ENCODE peak calls at places on chromosomes 6 and 20, in five cellular contexts. P, O, M, D and L are unnamed samples.

GRCh38 chr6:141764388-141764787 is 368.3 kb upstream of the GJE1 start:
- DNase-seq in D (no peak), M (no peak), O (no peak), P (no peak), L (no peak)

GRCh38 chr6:97110149-97110548 is 172.9 kb downstream of the MMS22L start:
- DNase-seq in P (no peak), M (no peak), O (no peak), D (no peak), L (no peak)

GRCh38 chr6:31116661-31117385 is 2.2 kb downstream of the PSORS1C1 start:
- DNase-seq in D (peak), O (no peak), P (peak), M (no peak), L (no peak)

GRCh38 chr6:161407115-161407514 is 133.3 kb upstream of the AGPAT4 start:
- DNase-seq in M (no peak), D (peak), P (no peak), O (no peak), L (no peak)

GRCh38 chr6:16402501-16402900 is 164.1 kb downstream of the GMPR start:
- DNase-seq in M (no peak), O (no peak), P (peak), D (peak), L (no peak)

GRCh38 chr6:118228856-118229255 is 319.2 kb upstream of the PLN start:
- DNase-seq in D (no peak), P (no peak), M (no peak), O (no peak), L (no peak)

GRCh38 chr6:100435299-100435698 is 29.4 kb downstream of the SIM1 start:
- DNase-seq in P (no peak), M (no peak), D (no peak), O (no peak), L (no peak)

GRCh38 chr20:1448081-1448627 is 18.5 kb downstream of the NSFL1C start:
- DNase-seq in P (no peak), O (no peak), D (no peak), M (no peak), L (no peak)

GRCh38 chr6:101614774-101615173 is 221.3 kb downstream of the GRIK2 start:
- DNase-seq in O (no peak), M (no peak), D (no peak), P (peak), L (no peak)

GRCh38 chr6:152596706-152597105 is 40.5 kb downstream of the SYNE1 start:
- DNase-seq in O (no peak), P (no peak), M (no peak), D (no peak), L (no peak)

DNA sequence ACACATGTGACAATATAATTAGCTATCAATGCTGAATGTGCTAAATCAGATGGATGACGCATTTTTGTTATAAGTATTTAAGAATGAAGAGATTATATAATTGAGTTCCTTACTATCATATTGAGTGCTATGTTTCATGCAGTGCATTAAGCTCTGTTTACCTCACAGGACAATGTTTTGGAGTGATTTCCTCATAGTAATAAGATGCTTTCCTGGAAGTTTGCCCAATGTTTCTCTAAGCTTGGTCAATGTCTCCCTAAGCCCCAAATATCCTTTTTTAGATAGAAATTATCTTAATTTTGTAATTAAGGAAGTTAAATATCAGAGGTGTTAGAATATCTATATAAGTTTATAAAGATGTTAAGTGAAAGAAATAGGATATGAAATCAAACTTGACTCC is 489.6 kb downstream of the MMUT start:
- DNase-seq in D (no peak), O (no peak), M (no peak), P (no peak), L (no peak)
- H3K4me3 ChIP-seq in D (no peak), O (no peak), M (no peak), P (no peak), L (no peak)

GRCh38 chr6:119240257-119241123 is 109.1 kb downstream of the MAN1A1 start:
- DNase-seq in D (no peak), O (no peak), P (no peak), M (no peak), L (no peak)

GRCh38 chr6:119241124-119241491 is 108.5 kb downstream of the MAN1A1 start:
- DNase-seq in D (peak), P (peak), O (no peak), M (peak), L (peak)

GRCh38 chr6:119243657-119244056 is 105.9 kb downstream of the MAN1A1 start:
- DNase-seq in M (no peak), D (no peak), P (no peak), O (no peak), L (no peak)

GRCh38 chr6:119243037-119243436 is 106.5 kb downstream of the MAN1A1 start:
- DNase-seq in M (no peak), P (no peak), D (no peak), O (no peak), L (no peak)

GRCh38 chr6:119241540-119242309 is 107.8 kb downstream of the MAN1A1 start:
- DNase-seq in P (no peak), D (no peak), M (no peak), O (no peak), L (no peak)
- TF ChIP-seq CTCF in P (no peak), D (no peak), M (no peak), O (no peak), L (no peak)

GRCh38 chr6:52518279-52518944 is 58.4 kb downstream of the TRAM2 start:
- DNase-seq in O (no peak), M (no peak), P (no peak), D (no peak), L (no peak)
- H3K4me3 ChIP-seq in O (no peak), M (no peak), P (no peak), D (no peak), L (no peak)

GRCh38 chr20:4516851-4517250 is 204.9 kb upstream of the PRND start:
- DNase-seq in O (no peak), P (no peak), D (no peak), M (no peak), L (no peak)
- TF ChIP-seq CTCF in O (no peak), P (no peak), D (no peak), M (no peak), L (no peak)

DNA sequence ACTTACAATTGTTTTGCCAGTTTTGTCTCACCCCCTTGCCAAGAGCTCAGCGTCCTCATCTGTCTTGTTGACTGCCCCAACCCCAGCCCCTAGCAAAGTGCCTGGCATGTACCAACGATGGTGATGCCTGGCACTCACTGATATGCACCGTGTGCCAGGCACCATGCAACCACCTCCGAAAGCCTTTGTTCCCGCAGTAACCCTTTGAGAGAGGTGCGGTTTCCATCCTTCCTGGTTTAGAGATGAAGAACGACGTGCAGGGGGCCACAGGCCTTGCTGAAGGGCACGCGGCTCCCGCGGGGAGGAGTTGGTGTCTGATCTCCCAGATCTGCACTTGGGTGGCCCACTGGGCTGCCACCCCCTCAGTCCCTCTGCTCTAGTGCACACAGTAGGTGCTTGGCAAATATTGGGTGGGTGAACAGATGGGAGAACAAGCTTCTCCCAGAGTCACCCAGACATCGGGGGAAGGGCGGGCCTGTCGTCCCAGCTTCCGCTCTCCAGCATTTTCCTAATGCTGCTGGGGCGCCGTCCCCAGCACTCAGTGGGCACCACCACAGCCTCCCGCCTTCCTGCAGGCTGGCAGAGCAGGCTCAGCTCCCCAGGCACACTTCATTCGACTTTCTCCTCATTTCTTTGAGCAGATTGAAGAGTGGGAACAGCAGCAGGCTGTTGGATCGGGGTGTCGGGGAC is 35.3 kb downstream of the DLGAP4 start:
- DNase-seq in D (no peak), O (no peak), M (no peak), P (no peak), L (no peak)
- H3K4me3 ChIP-seq in D (no peak), O (no peak), M (no peak), P (no peak), L (no peak)